ENCODE peak calls at places on chromosomes 1 and 21, in four cellular contexts. One of them, this sample, is unnamed.

GRCh38 chr1:6298940-6299465 is 38.1 kb upstream of the GPR153 start:
- DNase-seq in HCT116: no peak
- DNase-seq in GM12878: no peak
- DNase-seq in HEK293T: no peak
- DNase-seq in this sample: no peak

GRCh38 chr21:14836950-14837349 is 227.8 kb downstream of the NRIP1 start:
- DNase-seq in HCT116: no peak
- DNase-seq in GM12878: no peak
- DNase-seq in HEK293T: no peak
- DNase-seq in this sample: no peak

GRCh38 chr1:84379128-84379527 is 19.2 kb upstream of the DNASE2B start:
- DNase-seq in HCT116: no peak
- DNase-seq in GM12878: no peak
- DNase-seq in HEK293T: no peak
- DNase-seq in this sample: no peak

GRCh38 chr1:82920418-82921248 is 1078.3 kb downstream of the TTLL7 start:
- DNase-seq in HCT116: no peak
- DNase-seq in GM12878: no peak
- DNase-seq in HEK293T: no peak
- DNase-seq in this sample: no peak

GRCh38 chr1:113809651-113810602 is 2.3 kb downstream of the RSBN1 start:
- DNase-seq in HCT116: no peak
- DNase-seq in GM12878: no peak
- DNase-seq in HEK293T: peak
- DNase-seq in this sample: no peak

GRCh38 chr1:184745929-184746583 is 8.6 kb downstream of the EDEM3 start:
- DNase-seq in HCT116: no peak
- DNase-seq in GM12878: peak
- DNase-seq in HEK293T: no peak
- DNase-seq in this sample: no peak

GRCh38 chr1:12001249-12001917 is 17.9 kb upstream of the MIIP start:
- DNase-seq in HCT116: peak
- DNase-seq in GM12878: no peak
- DNase-seq in HEK293T: peak
- DNase-seq in this sample: peak

GRCh38 chr1:94962745-94963265 is 35.9 kb upstream of the CNN3 start:
- DNase-seq in HCT116: no peak
- DNase-seq in GM12878: peak
- DNase-seq in HEK293T: no peak
- DNase-seq in this sample: no peak

GRCh38 chr1:1779691-1780597 is 1.7 kb upstream of the NADK start:
- DNase-seq in HCT116: no peak
- DNase-seq in GM12878: peak
- DNase-seq in HEK293T: no peak
- DNase-seq in this sample: peak

GRCh38 chr1:23423415-23424170 is 955 bp downstream of the TCEA3 start:
- DNase-seq in HCT116: no peak
- DNase-seq in GM12878: no peak
- DNase-seq in HEK293T: no peak
- DNase-seq in this sample: peak

GRCh38 chr1:181324797-181325616 is 158.3 kb upstream of the CACNA1E start:
- DNase-seq in HCT116: peak
- DNase-seq in GM12878: no peak
- DNase-seq in HEK293T: no peak
- DNase-seq in this sample: no peak

GRCh38 chr1:84174051-84174556 is 30.0 kb downstream of the PRKACB start:
- DNase-seq in HCT116: peak
- DNase-seq in GM12878: no peak
- DNase-seq in HEK293T: no peak
- DNase-seq in this sample: no peak

GRCh38 chr1:25433389-25434186 is 2.9 kb downstream of the MACO1 start:
- DNase-seq in HCT116: no peak
- DNase-seq in GM12878: no peak
- DNase-seq in HEK293T: no peak
- DNase-seq in this sample: no peak

GRCh38 chr1:36068866-36069265 is 15.0 kb upstream of the TEKT2 start:
- DNase-seq in HCT116: no peak
- DNase-seq in GM12878: no peak
- DNase-seq in HEK293T: no peak
- DNase-seq in this sample: no peak

GRCh38 chr1:225318706-225319575 is 108.9 kb downstream of the LBR start:
- DNase-seq in HCT116: peak
- DNase-seq in GM12878: peak
- DNase-seq in HEK293T: peak
- DNase-seq in this sample: no peak

GRCh38 chr1:109624215-109625010 is 4.8 kb downstream of the AMPD2 start:
- DNase-seq in HCT116: no peak
- DNase-seq in GM12878: no peak
- DNase-seq in HEK293T: no peak
- DNase-seq in this sample: no peak

GRCh38 chr1:31970873-31971272 is 32.7 kb upstream of the PTP4A2 start:
- DNase-seq in HCT116: no peak
- DNase-seq in GM12878: no peak
- DNase-seq in HEK293T: no peak
- DNase-seq in this sample: no peak

GRCh38 chr1:43510621-43511020 is 20.1 kb upstream of the PTPRF start:
- DNase-seq in HCT116: no peak
- DNase-seq in GM12878: no peak
- DNase-seq in HEK293T: no peak
- DNase-seq in this sample: no peak

GRCh38 chr1:118158918-118159317 is 26.1 kb downstream of the SPAG17 start:
- DNase-seq in HCT116: no peak
- DNase-seq in GM12878: no peak
- DNase-seq in HEK293T: no peak
- DNase-seq in this sample: no peak

GRCh38 chr1:87333692-87334347 is 5.1 kb downstream of the LMO4 start:
- DNase-seq in HCT116: no peak
- DNase-seq in GM12878: no peak
- DNase-seq in HEK293T: no peak
- DNase-seq in this sample: no peak

GRCh38 chr1:23682946-23683345 is 8.7 kb upstream of the RPL11 start:
- DNase-seq in HCT116: no peak
- DNase-seq in GM12878: no peak
- DNase-seq in HEK293T: no peak
- DNase-seq in this sample: no peak

GRCh38 chr1:7152655-7153054 is 367.4 kb downstream of the CAMTA1 start:
- DNase-seq in HCT116: no peak
- DNase-seq in GM12878: no peak
- DNase-seq in HEK293T: no peak
- DNase-seq in this sample: no peak

GRCh38 chr1:18900303-18900841 is 2.0 kb downstream of the ALDH4A1 start:
- DNase-seq in HCT116: no peak
- DNase-seq in GM12878: no peak
- DNase-seq in HEK293T: no peak
- DNase-seq in this sample: no peak

GRCh38 chr1:222276062-222276461 is 271.8 kb downstream of the HHIPL2 start:
- DNase-seq in HCT116: no peak
- DNase-seq in GM12878: no peak
- DNase-seq in HEK293T: no peak
- DNase-seq in this sample: no peak

GRCh38 chr21:37564924-37565529 is 198.5 kb downstream of the DYRK1A start:
- DNase-seq in HCT116: no peak
- DNase-seq in GM12878: no peak
- DNase-seq in HEK293T: no peak
- DNase-seq in this sample: peak

GRCh38 chr1:167121375-167122120 is 27.7 kb downstream of the STYXL2 start:
- DNase-seq in HCT116: peak
- DNase-seq in GM12878: no peak
- DNase-seq in HEK293T: no peak
- DNase-seq in this sample: peak

GRCh38 chr1:115641762-115642167 is at the start of gene VANGL1:
- DNase-seq in HCT116: no peak
- DNase-seq in GM12878: no peak
- DNase-seq in HEK293T: peak
- DNase-seq in this sample: peak

GRCh38 chr1:109760581-109761226 is 3.0 kb downstream of the EPS8L3 start:
- DNase-seq in HCT116: no peak
- DNase-seq in GM12878: no peak
- DNase-seq in HEK293T: no peak
- DNase-seq in this sample: no peak

GRCh38 chr1:155970531-155971167 is 7.7 kb downstream of the ARHGEF2 start:
- DNase-seq in HCT116: no peak
- DNase-seq in GM12878: no peak
- DNase-seq in HEK293T: no peak
- DNase-seq in this sample: no peak

GRCh38 chr1:67211589-67212563 is 45.6 kb downstream of the IL23R start:
- DNase-seq in HCT116: peak
- DNase-seq in GM12878: no peak
- DNase-seq in HEK293T: no peak
- DNase-seq in this sample: peak

GRCh38 chr1:67888707-67889106 is 55.4 kb upstream of the GNG12 start:
- DNase-seq in HCT116: no peak
- DNase-seq in GM12878: no peak
- DNase-seq in HEK293T: no peak
- DNase-seq in this sample: peak

GRCh38 chr1:21946836-21947587 is 9.9 kb upstream of the HSPG2 start:
- DNase-seq in HCT116: no peak
- DNase-seq in GM12878: no peak
- DNase-seq in HEK293T: no peak
- DNase-seq in this sample: no peak

GRCh38 chr1:196609114-196609737 is 986 bp upstream of the KCNT2 start:
- DNase-seq in HCT116: no peak
- DNase-seq in GM12878: no peak
- DNase-seq in HEK293T: peak
- DNase-seq in this sample: peak

GRCh38 chr1:95744731-95745130 is 510.7 kb downstream of the RWDD3 start:
- DNase-seq in HCT116: no peak
- DNase-seq in GM12878: no peak
- DNase-seq in HEK293T: no peak
- DNase-seq in this sample: no peak

GRCh38 chr1:60848583-60849188 is 233.7 kb upstream of the NFIA start:
- DNase-seq in HCT116: peak
- DNase-seq in GM12878: no peak
- DNase-seq in HEK293T: peak
- DNase-seq in this sample: no peak

GRCh38 chr1:68384321-68384813 is 65.4 kb downstream of the RPE65 start:
- DNase-seq in HCT116: peak
- DNase-seq in GM12878: no peak
- DNase-seq in HEK293T: peak
- DNase-seq in this sample: no peak

GRCh38 chr1:6149597-6149996 is 30.5 kb downstream of the CHD5 start:
- DNase-seq in HCT116: no peak
- DNase-seq in GM12878: no peak
- DNase-seq in HEK293T: no peak
- DNase-seq in this sample: no peak

GRCh38 chr1:25520446-25521061 is 22.9 kb upstream of the LDLRAP1 start:
- DNase-seq in HCT116: peak
- DNase-seq in GM12878: peak
- DNase-seq in HEK293T: peak
- DNase-seq in this sample: peak

GRCh38 chr1:42420911-42421585 is 34.8 kb downstream of the ZMYND12 start:
- DNase-seq in HCT116: no peak
- DNase-seq in GM12878: no peak
- DNase-seq in HEK293T: peak
- DNase-seq in this sample: no peak

GRCh38 chr1:233357595-233358446 is 30.3 kb downstream of the MAP3K21 start:
- DNase-seq in HCT116: no peak
- DNase-seq in GM12878: no peak
- DNase-seq in HEK293T: no peak
- DNase-seq in this sample: no peak

GRCh38 chr21:45430521-45431501 is 25.8 kb downstream of the COL18A1 start:
- DNase-seq in HCT116: no peak
- DNase-seq in GM12878: no peak
- DNase-seq in HEK293T: no peak
- DNase-seq in this sample: peak
- TF ChIP-seq SP1 in HCT116: no peak
- TF ChIP-seq SP1 in GM12878: no peak
- TF ChIP-seq SP1 in HEK293T: no peak
- TF ChIP-seq SP1 in this sample: no peak

GRCh38 chr21:41460578-41461527 is 34.8 kb downstream of the MX1 start:
- DNase-seq in HCT116: peak
- DNase-seq in GM12878: no peak
- DNase-seq in HEK293T: peak
- DNase-seq in this sample: peak
- TF ChIP-seq SP1 in HCT116: no peak
- TF ChIP-seq SP1 in GM12878: no peak
- TF ChIP-seq SP1 in HEK293T: no peak
- TF ChIP-seq SP1 in this sample: no peak

DNA sequence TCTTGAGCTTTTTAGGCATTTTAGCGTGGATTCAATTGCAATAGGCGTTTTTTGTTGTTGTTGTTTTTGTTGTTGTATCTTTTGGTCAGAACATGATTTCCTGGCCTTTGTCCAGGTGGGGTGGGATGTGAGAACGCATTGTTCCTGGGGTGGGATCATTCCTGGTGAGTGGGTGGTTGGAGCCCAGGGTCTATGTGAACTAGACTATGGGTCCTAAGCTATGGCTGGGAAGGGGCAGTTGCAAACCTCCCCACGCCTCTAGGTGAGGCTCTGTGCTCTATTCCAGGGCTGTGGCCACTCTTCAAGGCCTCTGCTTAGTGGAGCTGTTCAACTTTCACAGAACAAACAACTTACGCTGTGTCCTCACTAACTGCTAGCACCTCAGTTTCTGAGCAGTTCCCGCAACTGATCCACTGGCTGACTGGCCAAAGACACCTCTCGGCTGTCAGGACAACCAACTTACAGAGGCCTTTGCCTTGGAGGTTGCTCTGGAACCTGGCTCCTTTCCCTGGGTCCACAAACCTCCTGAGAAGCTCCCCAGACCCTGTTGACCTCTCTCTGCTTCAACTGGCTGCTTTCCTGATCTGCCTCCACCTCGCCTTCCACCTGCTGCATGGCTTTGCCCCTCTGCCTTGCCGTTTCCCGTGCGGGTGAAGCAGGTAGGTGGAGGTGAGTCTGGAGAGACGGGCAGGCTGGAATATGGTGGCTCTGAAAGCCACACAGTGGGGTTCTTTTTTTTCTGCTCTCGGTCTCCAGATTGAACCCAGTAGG is 12.8 kb downstream of the BTBD19 start:
- DNase-seq in HCT116: no peak
- DNase-seq in GM12878: no peak
- DNase-seq in HEK293T: no peak
- DNase-seq in this sample: no peak
- TF ChIP-seq SP1 in HCT116: no peak
- TF ChIP-seq SP1 in GM12878: no peak
- TF ChIP-seq SP1 in HEK293T: no peak
- TF ChIP-seq SP1 in this sample: no peak

DNA sequence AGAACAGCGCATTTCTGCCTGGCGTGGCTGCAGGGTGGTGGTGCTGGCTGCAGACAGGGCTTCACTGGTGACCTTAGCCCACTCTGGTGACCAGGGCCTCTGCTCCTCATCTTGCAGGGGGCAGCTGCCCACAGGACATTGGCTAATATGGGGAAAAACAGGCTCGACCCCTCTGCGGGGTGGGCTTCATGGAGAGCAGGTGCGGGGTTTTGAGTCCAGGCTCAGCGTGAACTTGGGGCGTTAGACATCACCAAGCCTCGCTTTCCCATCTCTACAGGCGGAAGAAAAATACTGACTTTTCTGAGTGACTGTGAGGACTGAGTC is 24.4 kb downstream of the LHX4 start:
- DNase-seq in HCT116: no peak
- DNase-seq in GM12878: no peak
- DNase-seq in HEK293T: no peak
- DNase-seq in this sample: no peak
- TF ChIP-seq SP1 in HCT116: no peak
- TF ChIP-seq SP1 in GM12878: no peak
- TF ChIP-seq SP1 in HEK293T: no peak
- TF ChIP-seq SP1 in this sample: no peak